ENCODE peak calls at places on chromosome 1, in nine cellular contexts. One of them, this sample, is unnamed.
A peak's percentile ranks its signal among the peaks of the same experiment; 100 is the strongest.

GRCh38 chr1:96973605-96974004 is 252.0 kb downstream of the PTBP2 start:
- DNase-seq in H1: no peak
- DNase-seq in GM23338: no peak
- DNase-seq in lower leg skin: no peak
- DNase-seq in CD8-positive, alpha-beta T cell: no peak
- DNase-seq in esophagus squamous epithelium: no peak
- DNase-seq in psoas muscle: no peak
- DNase-seq in fibroblast of lung: peak; percentile 43
- DNase-seq in coronary artery: no peak
- DNase-seq in this sample: no peak

GRCh38 chr1:15803380-15803779 is 4.1 kb downstream of the UQCRHL start:
- DNase-seq in fibroblast of lung: no peak
- DNase-seq in lower leg skin: no peak
- DNase-seq in H1: no peak
- DNase-seq in psoas muscle: no peak
- DNase-seq in esophagus squamous epithelium: no peak
- DNase-seq in CD8-positive, alpha-beta T cell: no peak
- DNase-seq in GM23338: peak; percentile 82
- DNase-seq in coronary artery: no peak
- DNase-seq in this sample: no peak

GRCh38 chr1:220221670-220222069 is 50.6 kb downstream of the RAB3GAP2 start:
- DNase-seq in CD8-positive, alpha-beta T cell: no peak
- DNase-seq in lower leg skin: no peak
- DNase-seq in GM23338: no peak
- DNase-seq in coronary artery: no peak
- DNase-seq in esophagus squamous epithelium: no peak
- DNase-seq in H1: no peak
- DNase-seq in fibroblast of lung: no peak
- DNase-seq in psoas muscle: no peak
- DNase-seq in this sample: no peak

GRCh38 chr1:224435318-224435763 is 744 bp upstream of the WDR26 start:
- DNase-seq in esophagus squamous epithelium: no peak
- DNase-seq in coronary artery: no peak
- DNase-seq in lower leg skin: no peak
- DNase-seq in CD8-positive, alpha-beta T cell: no peak
- DNase-seq in GM23338: no peak
- DNase-seq in psoas muscle: no peak
- DNase-seq in fibroblast of lung: peak; percentile 79
- DNase-seq in H1: no peak
- DNase-seq in this sample: no peak

GRCh38 chr1:155940993-155941844 is at the start of gene RXFP4:
- DNase-seq in GM23338: no peak
- DNase-seq in CD8-positive, alpha-beta T cell: no peak
- DNase-seq in H1: no peak
- DNase-seq in coronary artery: no peak
- DNase-seq in fibroblast of lung: peak; percentile 32
- DNase-seq in esophagus squamous epithelium: no peak
- DNase-seq in psoas muscle: no peak
- DNase-seq in lower leg skin: no peak
- DNase-seq in this sample: no peak

GRCh38 chr1:37741130-37741529 is 23.8 kb downstream of the EPHA10 start:
- DNase-seq in CD8-positive, alpha-beta T cell: no peak
- DNase-seq in esophagus squamous epithelium: no peak
- DNase-seq in psoas muscle: no peak
- DNase-seq in coronary artery: no peak
- DNase-seq in fibroblast of lung: peak; percentile 20
- DNase-seq in GM23338: no peak
- DNase-seq in H1: no peak
- DNase-seq in lower leg skin: no peak
- DNase-seq in this sample: no peak

GRCh38 chr1:205144751-205145150 is 23.0 kb upstream of the RBBP5 start:
- DNase-seq in psoas muscle: no peak
- DNase-seq in coronary artery: no peak
- DNase-seq in lower leg skin: no peak
- DNase-seq in fibroblast of lung: peak; percentile 76
- DNase-seq in GM23338: no peak
- DNase-seq in CD8-positive, alpha-beta T cell: no peak
- DNase-seq in esophagus squamous epithelium: no peak
- DNase-seq in H1: no peak
- DNase-seq in this sample: no peak

GRCh38 chr1:23376890-23377811 is 7.5 kb upstream of the ZNF436 start:
- DNase-seq in GM23338: no peak
- DNase-seq in coronary artery: no peak
- DNase-seq in fibroblast of lung: peak; percentile 92
- DNase-seq in lower leg skin: no peak
- DNase-seq in CD8-positive, alpha-beta T cell: no peak
- DNase-seq in psoas muscle: peak; percentile 73
- DNase-seq in H1: no peak
- DNase-seq in esophagus squamous epithelium: no peak
- DNase-seq in this sample: no peak

GRCh38 chr1:247385283-247385682 is 30.7 kb upstream of the NLRP3 start:
- DNase-seq in coronary artery: no peak
- DNase-seq in GM23338: no peak
- DNase-seq in esophagus squamous epithelium: no peak
- DNase-seq in CD8-positive, alpha-beta T cell: no peak
- DNase-seq in lower leg skin: no peak
- DNase-seq in H1: no peak
- DNase-seq in psoas muscle: no peak
- DNase-seq in fibroblast of lung: peak; percentile 21
- DNase-seq in this sample: no peak

GRCh38 chr1:54996869-54997710 is 1.6 kb upstream of the BSND start:
- DNase-seq in esophagus squamous epithelium: no peak
- DNase-seq in GM23338: peak; percentile 43
- DNase-seq in CD8-positive, alpha-beta T cell: no peak
- DNase-seq in fibroblast of lung: peak; percentile 50
- DNase-seq in psoas muscle: no peak
- DNase-seq in lower leg skin: no peak
- DNase-seq in H1: no peak
- DNase-seq in coronary artery: no peak
- DNase-seq in this sample: no peak

GRCh38 chr1:247324204-247324787 is 7.4 kb downstream of the ZNF496 start:
- DNase-seq in fibroblast of lung: no peak
- DNase-seq in GM23338: no peak
- DNase-seq in lower leg skin: no peak
- DNase-seq in psoas muscle: no peak
- DNase-seq in H1: no peak
- DNase-seq in CD8-positive, alpha-beta T cell: no peak
- DNase-seq in esophagus squamous epithelium: no peak
- DNase-seq in coronary artery: no peak
- DNase-seq in this sample: no peak

GRCh38 chr1:109623601-109624161 is 4.0 kb downstream of the AMPD2 start:
- DNase-seq in psoas muscle: no peak
- DNase-seq in H1: no peak
- DNase-seq in GM23338: no peak
- DNase-seq in esophagus squamous epithelium: no peak
- DNase-seq in CD8-positive, alpha-beta T cell: no peak
- DNase-seq in coronary artery: no peak
- DNase-seq in fibroblast of lung: no peak
- DNase-seq in lower leg skin: peak; percentile 12
- DNase-seq in this sample: peak; percentile 84

GRCh38 chr1:113949007-113949406 is 19.9 kb downstream of the HIPK1 start:
- DNase-seq in lower leg skin: no peak
- DNase-seq in coronary artery: no peak
- DNase-seq in esophagus squamous epithelium: no peak
- DNase-seq in H1: no peak
- DNase-seq in GM23338: peak; percentile 30
- DNase-seq in fibroblast of lung: no peak
- DNase-seq in CD8-positive, alpha-beta T cell: no peak
- DNase-seq in psoas muscle: no peak
- DNase-seq in this sample: no peak

GRCh38 chr1:17224434-17224833 is 19.5 kb downstream of the PADI1 start:
- DNase-seq in psoas muscle: no peak
- DNase-seq in coronary artery: no peak
- DNase-seq in fibroblast of lung: no peak
- DNase-seq in H1: no peak
- DNase-seq in CD8-positive, alpha-beta T cell: no peak
- DNase-seq in lower leg skin: no peak
- DNase-seq in esophagus squamous epithelium: no peak
- DNase-seq in GM23338: no peak
- DNase-seq in this sample: no peak

DNA sequence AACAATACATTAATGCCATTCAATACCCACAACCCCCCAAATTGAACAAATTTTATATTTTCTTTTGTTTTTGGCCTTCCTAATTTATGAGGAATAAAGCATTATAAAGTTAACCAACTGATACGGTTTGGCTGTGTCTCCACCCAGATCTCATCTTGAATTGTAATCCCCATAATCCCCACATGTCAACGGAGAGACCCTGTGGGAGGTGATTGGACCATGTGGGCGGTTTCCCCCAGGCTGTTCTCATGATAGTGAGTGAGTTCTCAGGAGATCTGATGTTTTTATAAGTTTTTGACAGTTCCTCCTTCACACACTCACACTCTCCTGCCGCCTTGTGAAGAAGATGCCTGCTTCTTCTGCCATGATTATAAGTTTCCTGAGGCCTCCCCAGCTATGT is 6.4 kb upstream of the MCOLN3 start:
- DNase-seq in fibroblast of lung: no peak
- DNase-seq in psoas muscle: no peak
- DNase-seq in esophagus squamous epithelium: no peak
- DNase-seq in GM23338: no peak
- DNase-seq in CD8-positive, alpha-beta T cell: no peak
- DNase-seq in H1: no peak
- DNase-seq in coronary artery: no peak
- DNase-seq in lower leg skin: no peak
- DNase-seq in this sample: no peak
- TF ChIP-seq CTCF in fibroblast of lung: no peak
- TF ChIP-seq CTCF in psoas muscle: no peak
- TF ChIP-seq CTCF in esophagus squamous epithelium: no peak
- TF ChIP-seq CTCF in GM23338: no peak
- TF ChIP-seq CTCF in CD8-positive, alpha-beta T cell: no peak
- TF ChIP-seq CTCF in H1: no peak
- TF ChIP-seq CTCF in coronary artery: no peak
- TF ChIP-seq CTCF in lower leg skin: no peak
- TF ChIP-seq CTCF in this sample: no peak

DNA sequence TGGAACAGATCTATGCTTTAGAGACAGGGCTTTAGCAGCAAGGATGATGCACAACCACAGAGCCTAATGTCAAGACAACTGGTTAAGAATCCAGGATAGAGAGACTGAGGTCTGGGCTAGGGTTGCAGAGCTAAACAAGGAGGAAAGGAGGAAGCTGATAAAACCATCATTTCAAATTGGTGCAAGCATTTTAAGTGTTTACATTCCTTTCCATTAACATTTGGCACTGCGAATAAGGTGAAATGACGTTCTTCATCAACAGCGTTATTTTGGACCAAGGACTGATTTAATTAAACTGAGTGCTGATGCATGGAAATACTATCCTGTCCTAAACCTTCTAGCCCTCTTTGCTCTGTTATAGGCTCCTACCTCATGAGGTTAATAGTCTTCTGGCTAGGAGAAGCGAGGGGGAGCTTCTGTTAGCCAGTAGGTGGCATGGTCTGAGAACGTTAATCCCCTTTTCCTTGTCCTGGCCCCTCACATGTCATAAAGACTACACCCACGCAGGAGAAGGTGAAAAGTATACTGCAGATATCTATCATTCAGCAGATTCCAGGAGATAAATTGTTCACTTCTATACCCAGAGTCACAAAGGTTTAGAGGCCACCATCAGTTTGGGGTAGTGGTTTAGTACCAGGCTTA is 7.6 kb upstream of the C1orf21 start:
- DNase-seq in coronary artery: no peak
- DNase-seq in esophagus squamous epithelium: no peak
- DNase-seq in GM23338: peak; percentile 56
- DNase-seq in psoas muscle: no peak
- DNase-seq in H1: no peak
- DNase-seq in lower leg skin: no peak
- DNase-seq in CD8-positive, alpha-beta T cell: no peak
- DNase-seq in fibroblast of lung: no peak
- DNase-seq in this sample: no peak
- TF ChIP-seq CTCF in coronary artery: no peak
- TF ChIP-seq CTCF in esophagus squamous epithelium: no peak
- TF ChIP-seq CTCF in GM23338: peak; percentile 64
- TF ChIP-seq CTCF in psoas muscle: peak; percentile 24
- TF ChIP-seq CTCF in H1: no peak
- TF ChIP-seq CTCF in lower leg skin: no peak
- TF ChIP-seq CTCF in CD8-positive, alpha-beta T cell: no peak
- TF ChIP-seq CTCF in fibroblast of lung: peak; percentile 9
- TF ChIP-seq CTCF in this sample: no peak

DNA sequence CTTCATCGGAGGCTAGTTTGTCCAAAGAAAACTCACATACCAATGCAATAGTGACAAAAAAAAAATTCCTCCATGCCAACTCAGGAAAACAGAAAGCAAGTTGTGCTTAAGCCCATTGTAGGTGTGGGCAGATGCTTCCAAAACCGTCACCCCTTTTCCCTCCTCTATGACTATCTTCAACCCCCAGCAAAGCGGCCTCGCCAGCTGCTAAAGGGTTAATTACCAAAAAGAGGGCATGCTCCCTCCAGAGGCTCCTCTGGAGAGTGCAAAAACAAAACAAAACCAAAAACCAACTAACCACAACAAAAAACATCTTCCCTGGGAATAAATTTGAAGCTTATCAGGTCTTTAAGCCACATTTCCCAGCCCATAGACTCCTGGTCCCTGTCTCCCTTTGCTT is 1.2 kb downstream of the LMOD1 start:
- DNase-seq in coronary artery: no peak
- DNase-seq in CD8-positive, alpha-beta T cell: no peak
- DNase-seq in lower leg skin: no peak
- DNase-seq in esophagus squamous epithelium: no peak
- DNase-seq in fibroblast of lung: no peak
- DNase-seq in psoas muscle: no peak
- DNase-seq in H1: no peak
- DNase-seq in GM23338: peak; percentile 69
- DNase-seq in this sample: no peak
- TF ChIP-seq CTCF in coronary artery: peak; percentile 36
- TF ChIP-seq CTCF in CD8-positive, alpha-beta T cell: no peak
- TF ChIP-seq CTCF in lower leg skin: no peak
- TF ChIP-seq CTCF in esophagus squamous epithelium: no peak
- TF ChIP-seq CTCF in fibroblast of lung: peak; percentile 48
- TF ChIP-seq CTCF in psoas muscle: peak; percentile 39
- TF ChIP-seq CTCF in H1: peak; percentile 11
- TF ChIP-seq CTCF in GM23338: peak; percentile 54
- TF ChIP-seq CTCF in this sample: peak; percentile 54

GRCh38 chr1:74506311-74506710 is 6.1 kb downstream of the LRRC53 start:
- DNase-seq in psoas muscle: no peak
- DNase-seq in CD8-positive, alpha-beta T cell: no peak
- DNase-seq in esophagus squamous epithelium: no peak
- DNase-seq in coronary artery: no peak
- DNase-seq in H1: no peak
- DNase-seq in lower leg skin: no peak
- DNase-seq in GM23338: no peak
- DNase-seq in fibroblast of lung: no peak
- DNase-seq in this sample: no peak

GRCh38 chr1:74505133-74505532 is 7.3 kb downstream of the LRRC53 start:
- DNase-seq in CD8-positive, alpha-beta T cell: no peak
- DNase-seq in lower leg skin: no peak
- DNase-seq in coronary artery: no peak
- DNase-seq in H1: no peak
- DNase-seq in fibroblast of lung: peak; percentile 20
- DNase-seq in esophagus squamous epithelium: no peak
- DNase-seq in GM23338: peak; percentile 68
- DNase-seq in psoas muscle: no peak
- DNase-seq in this sample: no peak

GRCh38 chr1:74505889-74506288 is 6.5 kb downstream of the LRRC53 start:
- DNase-seq in esophagus squamous epithelium: no peak
- DNase-seq in GM23338: no peak
- DNase-seq in psoas muscle: no peak
- DNase-seq in coronary artery: no peak
- DNase-seq in lower leg skin: no peak
- DNase-seq in CD8-positive, alpha-beta T cell: no peak
- DNase-seq in fibroblast of lung: no peak
- DNase-seq in H1: no peak
- DNase-seq in this sample: no peak

GRCh38 chr1:74502858-74503257 is 9.6 kb downstream of the LRRC53 start:
- DNase-seq in esophagus squamous epithelium: no peak
- DNase-seq in GM23338: no peak
- DNase-seq in CD8-positive, alpha-beta T cell: no peak
- DNase-seq in H1: no peak
- DNase-seq in lower leg skin: no peak
- DNase-seq in coronary artery: no peak
- DNase-seq in psoas muscle: no peak
- DNase-seq in fibroblast of lung: no peak
- DNase-seq in this sample: no peak

GRCh38 chr1:74504125-74505065 is 8.0 kb downstream of the LRRC53 start:
- DNase-seq in CD8-positive, alpha-beta T cell: peak; percentile 22
- DNase-seq in coronary artery: no peak
- DNase-seq in esophagus squamous epithelium: no peak
- DNase-seq in lower leg skin: no peak
- DNase-seq in fibroblast of lung: peak; percentile 44
- DNase-seq in GM23338: peak; percentile 84
- DNase-seq in H1: no peak
- DNase-seq in psoas muscle: no peak
- DNase-seq in this sample: no peak
- TF ChIP-seq CTCF in CD8-positive, alpha-beta T cell: peak; percentile 32
- TF ChIP-seq CTCF in coronary artery: no peak
- TF ChIP-seq CTCF in esophagus squamous epithelium: no peak
- TF ChIP-seq CTCF in lower leg skin: no peak
- TF ChIP-seq CTCF in fibroblast of lung: peak; percentile 66
- TF ChIP-seq CTCF in GM23338: peak; percentile 87
- TF ChIP-seq CTCF in H1: peak; percentile 77
- TF ChIP-seq CTCF in psoas muscle: peak; percentile 55
- TF ChIP-seq CTCF in this sample: peak; percentile 66